ENCODE peak calls at places on chromosomes 3 and 15, in nine cellular contexts. X is suprapubic skin, E is K562, N is tibial nerve, T is ovary, G is HepG2, L is transverse colon, D is H1, P is GM12878. O is an unnamed sample. For H3K36me3, the result is how much of the 10 kb centered on the place peaks cover.

GRCh38 chr3:145395421-145395820 is 765.6 kb downstream of the PLOD2 start:
- DNase-seq in X (no peak), E (no peak), N (no peak), T (no peak), G (no peak), L (no peak), D (no peak), P (no peak), O (no peak)

GRCh38 chr15:47819158-47819557 is 101.9 kb downstream of the SEMA6D start:
- DNase-seq in X (no peak), E (no peak), N (no peak), T (no peak), G (no peak), L (no peak), D (no peak), P (no peak), O (no peak)

GRCh38 chr3:71930056-71930991 is 145.4 kb upstream of the PROK2 start:
- DNase-seq in X (no peak), E (peak), N (no peak), T (no peak), G (peak), L (no peak), D (no peak), P (no peak), O (no peak)

GRCh38 chr3:73550011-73550410 is 74.7 kb downstream of the PDZRN3 start:
- DNase-seq in X (no peak), E (no peak), N (no peak), T (no peak), G (no peak), L (no peak), D (no peak), P (no peak), O (no peak)

GRCh38 chr15:74365619-74366445 is 1.6 kb downstream of the CYP11A1 start:
- DNase-seq in X (no peak), E (no peak), N (peak), T (peak), G (peak), L (peak), D (no peak), P (no peak), O (no peak)

GRCh38 chr15:44720460-44721185 is 9.3 kb downstream of the B2M start:
- DNase-seq in X (no peak), E (no peak), N (no peak), T (no peak), G (no peak), L (no peak), D (no peak), P (no peak), O (no peak)

GRCh38 chr15:92343869-92344643 is 49.6 kb upstream of the ST8SIA2 start:
- DNase-seq in X (no peak), E (no peak), N (no peak), T (no peak), G (no peak), L (no peak), D (peak), P (no peak), O (no peak)

GRCh38 chr3:135779590-135780235 is 185.8 kb upstream of the PPP2R3A start:
- DNase-seq in X (no peak), E (no peak), N (no peak), T (no peak), G (no peak), L (no peak), D (no peak), P (no peak), O (no peak)

GRCh38 chr3:194806991-194807685 is 121.5 kb downstream of the FAM43A start:
- DNase-seq in X (peak), E (no peak), N (no peak), T (no peak), G (no peak), L (no peak), D (no peak), P (no peak), O (no peak)

GRCh38 chr3:72347819-72348319 is 500.4 kb downstream of the SHQ1 start:
- DNase-seq in X (peak), E (no peak), N (peak), T (peak), G (no peak), L (peak), D (no peak), P (peak), O (peak)

GRCh38 chr15:52879145-52879544 is 89.0 kb upstream of the ONECUT1 start:
- DNase-seq in X (no peak), E (no peak), N (no peak), T (no peak), G (no peak), L (no peak), D (no peak), P (no peak), O (no peak)

GRCh38 chr15:77528968-77529319 is 103.8 kb downstream of the LINGO1 start:
- DNase-seq in X (no peak), E (no peak), N (no peak), T (peak), G (no peak), L (no peak), D (no peak), P (no peak), O (no peak)

GRCh38 chr3:21435871-21436270 is 315.1 kb downstream of the ZNF385D start:
- DNase-seq in X (no peak), E (no peak), N (no peak), T (no peak), G (no peak), L (no peak), D (no peak), P (no peak), O (no peak)

GRCh38 chr15:99104788-99105515 is at the start of gene SYNM:
- DNase-seq in X (peak), E (peak), N (peak), T (peak), G (peak), L (peak), D (no peak), P (no peak), O (peak)

GRCh38 chr3:18394384-18394995 is 30.6 kb downstream of the SATB1 start:
- DNase-seq in X (no peak), E (no peak), N (no peak), T (no peak), G (no peak), L (no peak), D (no peak), P (no peak), O (no peak)

GRCh38 chr3:195086885-195087284 is 184.1 kb downstream of the XXYLT1 start:
- DNase-seq in X (peak), E (no peak), N (no peak), T (no peak), G (no peak), L (no peak), D (no peak), P (no peak), O (no peak)

GRCh38 chr3:72123908-72124441 is 339.0 kb upstream of the PROK2 start:
- DNase-seq in X (no peak), E (no peak), N (peak), T (peak), G (peak), L (peak), D (no peak), P (peak), O (peak)

GRCh38 chr3:126348308-126348920 is 8.8 kb downstream of the KLF15 start:
- DNase-seq in X (peak), E (peak), N (peak), T (peak), G (no peak), L (no peak), D (no peak), P (no peak), O (no peak)

GRCh38 chr3:16231983-16232382 is 32.8 kb downstream of the DPH3 start:
- DNase-seq in X (no peak), E (peak), N (no peak), T (no peak), G (no peak), L (no peak), D (no peak), P (no peak), O (no peak)

GRCh38 chr3:50503947-50504346 is 513 bp upstream of the CACNA2D2 start:
- DNase-seq in X (no peak), E (no peak), N (no peak), T (no peak), G (no peak), L (no peak), D (no peak), P (no peak), O (no peak)

GRCh38 chr3:150439657-150440056 is 31.6 kb downstream of the TSC22D2 start:
- DNase-seq in X (no peak), E (no peak), N (no peak), T (no peak), G (no peak), L (no peak), D (no peak), P (no peak), O (no peak)

GRCh38 chr15:62403164-62403809 is 238.2 kb upstream of the C2CD4B start:
- DNase-seq in X (no peak), E (no peak), N (no peak), T (no peak), G (no peak), L (no peak), D (no peak), P (no peak), O (no peak)

GRCh38 chr3:185677146-185677829 is 91.2 kb downstream of the SENP2 start:
- DNase-seq in X (no peak), E (peak), N (no peak), T (no peak), G (peak), L (no peak), D (no peak), P (no peak), O (no peak)

GRCh38 chr3:9028134-9028533 is 64.9 kb upstream of the RAD18 start:
- DNase-seq in X (no peak), E (no peak), N (peak), T (peak), G (no peak), L (peak), D (no peak), P (no peak), O (peak)

GRCh38 chr3:126982125-126982521 is 792 bp upstream of the PLXNA1 start:
- DNase-seq in X (no peak), E (peak), N (no peak), T (no peak), G (no peak), L (peak), D (peak), P (peak), O (no peak)

GRCh38 chr3:76930712-76931111 is 109.2 kb upstream of the ROBO2 start:
- DNase-seq in X (no peak), E (no peak), N (no peak), T (no peak), G (no peak), L (no peak), D (peak), P (no peak), O (no peak)

GRCh38 chr3:158532099-158532734 is 38.8 kb upstream of the MLF1 start:
- DNase-seq in X (no peak), E (peak), N (peak), T (no peak), G (peak), L (no peak), D (no peak), P (no peak), O (no peak)

GRCh38 chr3:47578119-47578630 is 490 bp downstream of the CSPG5 start:
- DNase-seq in X (no peak), E (peak), N (no peak), T (peak), G (no peak), L (peak), D (no peak), P (no peak), O (peak)

GRCh38 chr3:10339376-10339955 is 18.6 kb upstream of the SEC13 start:
- DNase-seq in X (no peak), E (no peak), N (no peak), T (no peak), G (no peak), L (no peak), D (no peak), P (no peak), O (no peak)

DNA sequence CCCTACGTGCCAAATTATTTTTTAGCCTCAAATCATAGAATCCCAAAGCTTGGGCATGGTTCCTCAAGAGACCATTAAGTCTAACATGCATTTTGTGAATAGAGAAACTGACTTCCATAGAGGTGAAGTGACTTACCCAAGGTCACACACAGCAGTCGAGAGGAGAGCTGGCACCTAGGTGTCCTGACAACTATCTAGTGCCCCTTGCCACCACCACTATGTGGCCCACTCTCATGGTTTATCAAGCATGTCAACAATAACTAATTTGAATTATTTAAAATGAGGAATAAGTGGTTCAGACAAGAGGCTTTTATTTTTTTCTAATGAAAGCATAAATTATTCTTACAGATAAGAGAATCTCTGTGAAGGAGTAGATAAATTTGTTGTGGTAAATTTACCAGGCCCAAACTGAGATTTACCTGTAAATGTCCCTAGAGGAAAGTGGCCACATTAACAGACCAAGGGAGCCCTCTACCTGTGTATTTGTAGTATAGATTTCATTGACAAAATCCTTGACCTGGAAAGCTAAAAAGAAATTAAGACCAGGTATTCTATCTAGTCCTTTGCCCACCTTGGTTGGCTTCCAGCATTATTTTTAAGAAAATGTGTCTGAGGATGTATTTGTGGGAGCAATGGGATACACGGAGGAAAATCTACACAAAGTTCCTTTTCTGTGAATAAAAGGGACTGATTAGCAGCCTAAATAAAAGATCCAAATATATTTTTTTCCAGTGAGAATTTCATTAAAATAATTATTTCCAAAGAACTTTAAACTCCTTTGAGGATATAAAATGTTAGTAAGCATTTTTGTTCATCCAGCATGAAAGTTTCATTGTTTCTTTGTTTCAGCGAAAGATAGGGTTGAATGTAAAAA is 49.1 kb downstream of the IQCH start:
- DNase-seq in X (no peak), E (peak), N (no peak), T (peak), G (peak), L (peak), D (no peak), P (peak), O (no peak)
- TF ChIP-seq EP300 in X (no peak), E (no peak), N (no peak), T (no peak), G (no peak), L (no peak), D (no peak), P (no peak), O (no peak)

DNA sequence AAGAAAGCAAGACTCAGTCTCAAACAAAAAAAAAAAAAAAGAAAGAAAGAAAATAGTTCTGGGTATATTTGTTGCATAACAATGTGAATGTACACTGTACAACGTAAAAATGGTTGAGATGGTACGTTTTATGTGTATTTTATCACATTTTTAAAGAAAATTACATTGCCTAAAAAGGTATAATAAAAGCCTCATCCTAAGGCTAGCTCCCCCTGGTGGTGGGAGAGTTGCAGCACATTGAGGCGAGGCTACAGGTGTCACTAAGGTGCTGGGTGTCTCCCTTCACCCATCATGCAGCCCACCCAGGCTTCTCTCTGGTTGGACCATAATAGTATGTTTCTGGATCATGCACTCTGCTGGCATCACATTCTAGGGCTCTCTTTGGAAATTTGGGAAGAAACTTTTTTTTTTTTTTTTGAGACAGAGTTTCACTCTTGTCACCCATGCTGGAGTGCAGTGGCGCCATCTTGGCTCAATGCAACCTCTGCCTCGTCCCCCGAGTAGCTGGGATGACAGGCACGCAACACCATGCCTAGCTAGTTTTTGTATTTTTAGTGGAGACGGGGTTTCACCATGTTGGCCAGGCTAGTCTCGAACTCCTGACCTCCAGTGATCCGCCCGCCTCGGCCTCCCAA is 12.4 kb upstream of the RAB11A start:
- DNase-seq in X (peak), E (peak), N (peak), T (peak), G (peak), L (peak), D (no peak), P (no peak), O (peak)
- TF ChIP-seq CTCF in X (peak), E (peak), N (peak), T (peak), G (peak), L (peak), D (peak), P (peak), O (peak)

DNA sequence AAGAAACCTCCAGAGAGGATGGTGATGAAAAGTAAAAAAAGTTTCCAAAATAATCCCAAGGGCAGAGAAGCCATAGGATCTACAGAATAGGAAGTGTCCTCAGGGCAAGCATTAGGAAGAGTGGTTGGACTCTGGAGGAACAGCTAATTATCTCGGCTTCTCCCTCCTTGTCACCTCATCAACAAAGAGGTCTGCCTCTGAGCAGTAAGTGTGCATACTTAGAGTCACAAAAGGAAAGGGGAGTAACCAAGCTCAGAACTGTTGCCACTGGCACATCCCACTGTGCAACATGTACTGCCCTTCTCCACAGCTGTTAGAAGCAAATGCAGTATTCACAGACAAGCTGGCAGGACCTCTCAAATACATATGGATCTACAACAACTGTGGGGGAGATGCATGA is 31.6 kb downstream of the NGLY1 start:
- DNase-seq in X (no peak), E (no peak), N (no peak), T (no peak), G (no peak), L (no peak), D (no peak), P (no peak), O (no peak)
- H3K36me3 ChIP-seq in X (under half), E (half or more), N (under half), T (under half), G (under half), L (under half), D (under half), P (under half), O (half or more)

DNA sequence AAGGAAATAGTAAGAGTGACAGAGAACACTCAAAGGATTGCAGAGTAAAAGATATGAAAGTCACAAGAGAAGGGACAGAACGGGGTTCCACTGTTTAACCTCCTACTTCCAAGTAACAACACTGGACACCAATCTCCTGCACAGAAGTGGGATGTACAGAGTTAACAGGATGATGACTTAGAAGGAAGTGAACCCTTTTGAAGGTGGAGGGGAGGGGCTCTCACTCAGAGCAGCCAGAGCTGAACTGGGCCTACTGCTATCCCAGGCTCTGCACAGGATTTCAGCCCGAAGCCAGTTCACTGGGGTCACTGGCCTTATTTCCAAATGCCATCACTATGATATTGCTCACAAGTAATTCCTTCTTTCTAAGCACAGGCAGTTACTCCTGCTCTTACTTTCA is 130.2 kb upstream of the PRICKLE2 start:
- DNase-seq in X (no peak), E (no peak), N (no peak), T (peak), G (no peak), L (no peak), D (no peak), P (no peak), O (no peak)
- TF ChIP-seq EP300 in X (no peak), E (no peak), N (no peak), T (no peak), G (no peak), L (no peak), D (no peak), P (no peak), O (no peak)

GRCh38 chr3:24588568-24588967 is 93.9 kb upstream of the THRB start:
- DNase-seq in X (no peak), E (no peak), N (no peak), T (no peak), G (no peak), L (no peak), D (no peak), P (no peak), O (no peak)

GRCh38 chr3:24586920-24587319 is 92.3 kb upstream of the THRB start:
- DNase-seq in X (no peak), E (no peak), N (no peak), T (no peak), G (no peak), L (no peak), D (no peak), P (no peak), O (no peak)

GRCh38 chr3:24578324-24578723 is 83.7 kb upstream of the THRB start:
- DNase-seq in X (no peak), E (no peak), N (no peak), T (no peak), G (no peak), L (no peak), D (no peak), P (no peak), O (no peak)

GRCh38 chr3:24579008-24579407 is 84.4 kb upstream of the THRB start:
- DNase-seq in X (no peak), E (no peak), N (no peak), T (no peak), G (no peak), L (no peak), D (no peak), P (no peak), O (no peak)

DNA sequence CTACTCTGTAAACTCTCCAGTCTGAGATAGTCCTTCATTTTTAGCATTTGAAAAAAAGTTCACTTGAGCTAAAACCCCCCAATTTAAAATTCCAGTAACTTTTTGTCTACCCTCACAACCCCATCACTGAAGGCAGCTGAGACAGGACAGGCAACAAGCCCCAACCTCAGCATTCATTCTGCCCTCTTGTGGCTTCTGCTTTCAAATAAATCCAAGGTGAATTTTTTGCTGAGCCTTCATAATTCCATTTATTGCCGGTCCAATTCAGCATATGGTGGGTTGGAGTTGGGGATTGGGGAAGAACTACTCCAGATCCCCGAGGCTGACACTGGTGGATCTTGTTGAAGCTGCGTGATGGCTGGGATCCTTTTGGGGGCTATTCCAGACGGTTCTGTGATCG is 88.4 kb upstream of the THRB start:
- DNase-seq in X (no peak), E (no peak), N (no peak), T (no peak), G (peak), L (no peak), D (no peak), P (no peak), O (no peak)
- TF ChIP-seq CTCF in X (no peak), E (peak), N (no peak), T (no peak), G (peak), L (no peak), D (peak), P (no peak), O (no peak)

DNA sequence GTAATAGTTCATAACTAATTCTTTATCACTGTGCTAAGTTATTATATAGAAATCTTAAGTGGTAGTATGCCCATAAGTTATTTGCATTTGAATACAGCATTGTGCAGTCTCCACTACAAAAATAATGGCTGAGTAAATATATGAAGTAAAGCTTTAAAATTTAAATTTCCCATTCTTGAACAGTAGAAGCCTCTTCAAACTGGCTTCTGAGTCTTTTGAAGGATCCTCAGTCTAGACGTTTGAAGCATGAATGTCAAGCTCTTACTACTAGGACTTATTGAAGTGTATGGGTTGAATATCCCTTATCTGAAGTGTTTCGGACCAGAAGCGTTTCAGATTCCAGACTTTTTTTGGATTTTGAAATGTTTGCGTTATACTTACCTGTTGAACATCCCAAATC is 16.3 kb downstream of the MORF4L1 start:
- DNase-seq in X (no peak), E (no peak), N (no peak), T (no peak), G (no peak), L (no peak), D (no peak), P (no peak), O (no peak)
- H3K36me3 ChIP-seq in X (half or more), E (half or more), N (half or more), T (under half), G (half or more), L (half or more), D (half or more), P (under half), O (half or more)

O was measured in stomach.